ENCODE peak calls at places on chromosomes 13 and 19, in seven cellular contexts. J is GM10248; S is choroid plexus epithelial cell; R is left ventricle myocardium inferior; E is cardiac fibroblast; Z is activated naive CD4-positive, alpha-beta T cell treated with Interleukin-2 at 50 U/mL for 16 hours; I is stimulated activated CD4-positive, alpha-beta T cell treated with anti-CD3 and anti-CD28 coated beads, Interleukin-4, amount 100 ng/mL, for 4 hours. G is an unnamed sample.

GRCh38 chr13:101554420-101555125 is 102.1 kb downstream of the ITGBL1 start:
- DNase-seq in Z (no peak), E (peak), S (no peak), J (no peak), I (no peak), R (no peak), G (no peak)

GRCh38 chr19:2288743-2289713 is 7.1 kb upstream of the PEAK3 start:
- DNase-seq in Z (no peak), R (no peak), J (no peak), E (no peak), S (no peak), I (no peak), G (no peak)

GRCh38 chr19:36152061-36152885 is at the start of gene COX7A1:
- DNase-seq in S (peak), J (peak), R (peak), I (no peak), E (peak), Z (no peak), G (no peak)

GRCh38 chr13:113544071-113544891 is 40.3 kb upstream of the TFDP1 start:
- DNase-seq in E (no peak), R (no peak), J (no peak), S (no peak), Z (no peak), I (no peak), G (no peak)

GRCh38 chr19:29662604-29663404 is 2.5 kb upstream of the PLEKHF1 start:
- DNase-seq in S (peak), R (peak), Z (peak), E (peak), I (peak), J (no peak), G (peak)

GRCh38 chr19:4088975-4089374 is 22.3 kb upstream of the ZBTB7A start:
- DNase-seq in E (no peak), Z (peak), I (peak), J (peak), S (no peak), R (no peak), G (no peak)

GRCh38 chr19:12834418-12834943 is at the start of gene RTBDN:
- DNase-seq in Z (no peak), I (no peak), E (no peak), R (no peak), S (no peak), J (no peak), G (no peak)

GRCh38 chr13:78241278-78241919 is 322.8 kb upstream of the EDNRB start:
- DNase-seq in I (no peak), J (peak), E (peak), R (peak), S (peak), Z (no peak), G (peak)

GRCh38 chr13:72507394-72508199 is 219.8 kb downstream of the MZT1 start:
- DNase-seq in E (peak), J (no peak), Z (no peak), R (no peak), I (no peak), S (peak), G (no peak)

GRCh38 chr19:49861541-49862410 is 5.6 kb downstream of the PNKP start:
- DNase-seq in I (no peak), E (no peak), S (no peak), Z (no peak), J (no peak), R (no peak), G (no peak)

GRCh38 chr19:38693380-38694223 is 46.2 kb downstream of the ACTN4 start:
- DNase-seq in Z (peak), S (peak), I (no peak), E (peak), R (no peak), J (peak), G (peak)

GRCh38 chr13:113922412-113923118 is 51.3 kb downstream of the C13orf46 start:
- DNase-seq in Z (no peak), E (no peak), J (no peak), I (no peak), S (no peak), R (no peak), G (no peak)

GRCh38 chr19:34588846-34589245 is 88.1 kb downstream of the SCGB2B2 start:
- DNase-seq in S (no peak), E (no peak), I (no peak), J (no peak), Z (no peak), R (no peak), G (no peak)

GRCh38 chr19:21940684-21941083 is 70.1 kb downstream of the ZNF208 start:
- DNase-seq in I (no peak), S (no peak), E (no peak), J (no peak), R (no peak), Z (no peak), G (no peak)

GRCh38 chr19:41588497-41589209 is 12.7 kb downstream of the CEACAM21 start:
- DNase-seq in Z (no peak), J (peak), E (peak), S (peak), R (no peak), I (no peak), G (no peak)

GRCh38 chr13:41565221-41565620 is 107.9 kb downstream of the RGCC start:
- DNase-seq in I (no peak), R (no peak), S (peak), E (peak), J (no peak), Z (no peak), G (peak)

GRCh38 chr13:19072543-19072942 is 109.1 kb downstream of the TUBA3C start:
- DNase-seq in R (no peak), S (no peak), Z (no peak), J (no peak), E (no peak), I (no peak), G (no peak)

G was measured in foreskin melanocyte.